ENCODE peak calls at places on chromosomes 16 and 17, in four cellular contexts. N is RWPE1, R is T-helper 9 cell, V is NCI-H774. P is an unnamed sample.
A peak's percentile ranks its signal among the peaks of the same experiment; 100 is the strongest.

GRCh38 chr17:12134587-12134986 is 113.9 kb downstream of the MAP2K4 start:
- DNase-seq in N (no peak), V (no peak), R (no peak), P (no peak)

GRCh38 chr16:80746231-80746630 is 58.2 kb downstream of the CDYL2 start:
- DNase-seq in N (no peak), R (no peak), V (no peak), P (no peak)

GRCh38 chr17:14058051-14058450 is 11.3 kb upstream of the COX10 start:
- DNase-seq in V (no peak), R (no peak), N (no peak), P (no peak)

GRCh38 chr17:76076100-76076764 is 1.7 kb downstream of the GALR2 start:
- DNase-seq in R (no peak), N (no peak), V (no peak), P (no peak)

GRCh38 chr17:17666111-17666714 is 15.0 kb upstream of the RAI1 start:
- DNase-seq in R (no peak), V (no peak), N (peak; percentile 68), P (no peak)

GRCh38 chr16:3541527-3542152 is 35.6 kb downstream of the NLRC3 start:
- DNase-seq in V (no peak), N (no peak), R (no peak), P (no peak)

GRCh38 chr16:71205482-71206131 is 24.9 kb downstream of the HYDIN start:
- DNase-seq in V (no peak), R (no peak), N (no peak), P (no peak)

GRCh38 chr17:74089869-74090464 is 113.5 kb upstream of the RPL38 start:
- DNase-seq in N (no peak), R (peak; percentile 10), V (peak; percentile 64), P (peak; percentile 29)

GRCh38 chr17:19287651-19288050 is 50.5 kb downstream of the EPN2 start:
- DNase-seq in V (no peak), R (no peak), N (no peak), P (no peak)

GRCh38 chr17:79947351-79948031 is 88.2 kb downstream of the TBC1D16 start:
- DNase-seq in V (no peak), R (no peak), N (peak; percentile 60), P (no peak)

GRCh38 chr16:54204756-54205155 is 81.8 kb downstream of the IRX3 start:
- DNase-seq in N (no peak), V (peak; percentile 40), R (no peak), P (no peak)

P was measured in NCI-H2029 treated with DMSO at 0.1 percent for 48 hours.